ENCODE peak calls at places on chromosomes 3 and 15, in eight cellular contexts. R is hepatocyte, D is uterus, T is GM12865, N is mammary epithelial cell, M is HL-60, Z is mesendoderm, X is SK-N-SH. O is an unnamed sample.

GRCh38 chr3:1700650-1701049 is 398.0 kb upstream of the CNTN4 start:
- DNase-seq in M (no peak), R (no peak), D (no peak), T (no peak), X (no peak), Z (no peak), N (no peak), O (no peak)

GRCh38 chr3:6860149-6860548 is 766 bp upstream of the GRM7 start:
- DNase-seq in X (peak), D (no peak), N (no peak), Z (peak), T (no peak), R (no peak), M (no peak), O (no peak)

GRCh38 chr3:104873331-104873730 is 493.4 kb upstream of the ALCAM start:
- DNase-seq in M (no peak), D (no peak), R (no peak), Z (no peak), X (no peak), T (no peak), N (no peak), O (no peak)

GRCh38 chr15:67762610-67763368 is 62.5 kb upstream of the SKOR1 start:
- DNase-seq in X (no peak), N (no peak), R (no peak), Z (no peak), T (peak), M (no peak), D (no peak), O (peak)

GRCh38 chr3:151434151-151434890 is 26.5 kb downstream of the IGSF10 start:
- DNase-seq in T (no peak), N (peak), D (no peak), X (no peak), M (no peak), R (peak), Z (no peak), O (no peak)

GRCh38 chr3:42572278-42572677 is 9.5 kb downstream of the SEC22C start:
- DNase-seq in T (peak), R (peak), X (peak), N (peak), M (no peak), Z (peak), D (no peak), O (no peak)

GRCh38 chr15:73366766-73367623 is 1.8 kb downstream of the HCN4 start:
- DNase-seq in N (no peak), Z (peak), T (no peak), D (no peak), M (no peak), X (peak), R (no peak), O (no peak)

GRCh38 chr3:4821975-4822374 is 157.3 kb upstream of the BHLHE40 start:
- DNase-seq in X (no peak), N (no peak), T (no peak), D (no peak), Z (no peak), M (no peak), R (no peak), O (peak)

GRCh38 chr3:139131951-139132350 is 87.3 kb upstream of the PRR23C start:
- DNase-seq in M (no peak), Z (no peak), T (no peak), R (no peak), N (no peak), D (no peak), X (no peak), O (no peak)

GRCh38 chr3:50617096-50617791 is at the start of gene MAPKAPK3:
- DNase-seq in M (peak), T (peak), N (no peak), X (no peak), Z (no peak), D (no peak), R (peak), O (no peak)

GRCh38 chr15:62035256-62035908 is 24.9 kb downstream of the VPS13C start:
- DNase-seq in M (no peak), N (peak), D (no peak), X (no peak), Z (no peak), T (no peak), R (no peak), O (no peak)

GRCh38 chr15:48954538-48954937 is 9.2 kb downstream of the SHC4 start:
- DNase-seq in N (no peak), Z (peak), D (no peak), T (no peak), R (no peak), M (no peak), X (no peak), O (no peak)

GRCh38 chr15:57470543-57470942 is 94.2 kb downstream of the CGNL1 start:
- DNase-seq in D (no peak), X (no peak), N (no peak), M (no peak), R (no peak), T (no peak), Z (no peak), O (peak)
- H3K4me3 ChIP-seq in D (no peak), X (no peak), N (no peak), M (no peak), R (no peak), T (no peak), Z (no peak), O (no peak)

GRCh38 chr3:187742351-187743171 is 2.7 kb downstream of the BCL6 start:
- DNase-seq in X (no peak), R (no peak), Z (no peak), T (no peak), M (peak), N (peak), D (peak), O (no peak)
- H3K4me3 ChIP-seq in X (peak), R (peak), Z (no peak), T (no peak), M (peak), N (peak), D (peak), O (no peak)

GRCh38 chr3:12799525-12800440 is 3.3 kb downstream of the CAND2 start:
- DNase-seq in D (no peak), Z (no peak), X (no peak), R (no peak), M (no peak), N (no peak), T (no peak), O (no peak)

GRCh38 chr3:12797892-12798558 is 1.5 kb downstream of the CAND2 start:
- DNase-seq in X (no peak), T (no peak), M (no peak), R (no peak), Z (no peak), D (no peak), N (no peak), O (no peak)

GRCh38 chr3:12797124-12797891 is 828 bp downstream of the CAND2 start:
- DNase-seq in N (no peak), X (no peak), M (no peak), Z (no peak), R (no peak), T (no peak), D (no peak), O (no peak)

GRCh38 chr3:12796171-12797123 is at the start of gene CAND2:
- DNase-seq in D (peak), Z (peak), T (no peak), R (peak), M (no peak), N (no peak), X (peak), O (peak)

GRCh38 chr3:12798559-12799179 is 2.2 kb downstream of the CAND2 start:
- DNase-seq in X (no peak), T (no peak), Z (no peak), R (no peak), M (no peak), D (no peak), N (no peak), O (no peak)
- H3K4me3 ChIP-seq in X (no peak), T (no peak), Z (no peak), R (no peak), M (no peak), D (no peak), N (no peak), O (no peak)

GRCh38 chr3:178076718-178077117 is 459.5 kb upstream of the KCNMB2 start:
- DNase-seq in X (no peak), D (no peak), M (no peak), R (no peak), Z (no peak), T (no peak), N (no peak), O (no peak)
- H3K4me3 ChIP-seq in X (no peak), D (no peak), M (no peak), R (no peak), Z (no peak), T (no peak), N (no peak), O (no peak)

GRCh38 chr15:37098468-37099320 is 1.7 kb downstream of the MEIS2 start:
- DNase-seq in X (peak), Z (peak), T (peak), D (peak), R (peak), N (peak), M (no peak), O (peak)
- H3K4me3 ChIP-seq in X (peak), Z (peak), T (peak), D (peak), R (peak), N (peak), M (peak), O (peak)

DNA sequence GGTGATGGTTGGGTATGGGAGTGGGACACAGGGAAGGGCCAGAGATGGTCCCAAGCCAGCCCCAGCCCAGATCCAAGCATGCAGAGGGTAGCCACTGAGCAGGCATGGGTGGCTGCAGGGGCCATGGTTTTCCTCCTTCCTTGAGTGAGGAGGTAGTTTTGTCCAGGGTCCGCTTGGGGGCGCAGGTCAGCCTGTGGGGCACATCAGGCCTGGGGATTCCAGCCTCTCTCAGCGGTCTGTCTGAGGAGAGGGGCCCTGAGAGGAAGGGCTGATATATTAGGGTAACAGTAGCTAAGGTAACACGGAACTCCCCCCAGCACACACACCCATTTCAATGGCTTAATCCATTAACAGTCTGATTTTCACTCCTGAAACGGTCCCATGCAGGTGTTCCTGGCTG is 22.7 kb upstream of the LCTL start:
- DNase-seq in Z (peak), X (no peak), D (no peak), R (no peak), M (no peak), N (no peak), T (no peak), O (no peak)
- H3K4me3 ChIP-seq in Z (no peak), X (no peak), D (no peak), R (no peak), M (no peak), N (no peak), T (no peak), O (no peak)

GRCh38 chr15:55518641-55519040 is 10.6 kb upstream of the DNAAF4 start:
- DNase-seq in D (no peak), Z (no peak), X (no peak), N (no peak), T (no peak), M (no peak), R (no peak), O (no peak)
- H3K4me3 ChIP-seq in D (no peak), Z (no peak), X (no peak), N (no peak), T (no peak), M (no peak), R (no peak), O (no peak)

DNA sequence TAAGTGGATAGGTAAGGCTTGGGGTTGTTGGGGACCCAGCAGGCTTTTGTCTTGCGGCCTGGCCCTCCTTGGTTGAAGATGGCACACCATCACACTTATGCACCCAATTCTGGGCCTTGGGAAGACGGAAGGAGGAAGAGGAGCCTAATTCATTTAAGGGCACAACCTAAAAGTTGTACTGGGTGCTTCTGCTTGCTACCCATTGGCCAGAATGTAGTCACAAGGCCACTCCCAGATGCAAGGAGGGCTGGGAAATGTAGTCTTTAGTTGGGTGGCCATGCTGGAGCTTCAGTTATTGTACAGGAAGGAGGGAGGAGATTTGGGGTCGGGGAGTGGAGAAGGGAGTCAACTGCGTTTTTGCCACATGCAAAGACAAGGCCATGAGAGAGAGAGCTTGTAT is 109.2 kb downstream of the TMEM266 start:
- DNase-seq in D (no peak), Z (peak), M (no peak), N (peak), R (no peak), X (no peak), T (peak), O (peak)
- H3K4me3 ChIP-seq in D (no peak), Z (no peak), M (no peak), N (no peak), R (no peak), X (no peak), T (no peak), O (no peak)

DNA sequence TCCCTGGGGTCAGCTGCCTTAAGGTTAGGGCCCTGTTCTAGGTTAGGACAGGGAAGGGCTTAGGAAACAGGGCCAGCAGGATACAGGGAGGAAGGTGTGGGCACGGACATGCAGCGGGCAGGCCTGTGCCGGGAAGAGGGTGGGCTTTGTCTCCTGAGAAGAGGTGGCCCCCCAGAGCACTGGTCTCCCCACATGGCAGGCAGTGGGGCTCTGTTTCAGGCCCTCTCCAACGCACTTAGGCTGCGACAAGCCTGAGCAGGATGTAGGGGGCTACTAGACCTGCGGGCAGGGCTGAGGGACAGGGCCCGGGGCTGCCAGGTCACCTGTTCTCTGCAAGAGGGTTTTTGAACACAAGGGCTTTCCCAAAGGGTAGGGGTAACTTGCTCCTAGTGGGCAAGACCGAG is 33.5 kb downstream of the KLF13 start:
- DNase-seq in T (no peak), Z (no peak), D (no peak), M (no peak), R (no peak), X (no peak), N (no peak), O (no peak)
- H3K4me3 ChIP-seq in T (peak), Z (no peak), D (no peak), M (no peak), R (no peak), X (no peak), N (no peak), O (no peak)

O was measured in Jurkat, Clone E6-1.